ENCODE peak calls at places on chromosomes 7 and 10, in nine cellular contexts. Z, H, V, B, U, P, A, E and Y are unnamed samples.
A peak's percentile ranks its signal among the peaks of the same experiment; 100 is the strongest.

GRCh38 chr10:131929122-131929845 is 28.5 kb downstream of the PPP2R2D start:
- DNase-seq in Z (no peak), H (peak; percentile 27), U (no peak), A (no peak), V (no peak), E (no peak), P (no peak), B (no peak), Y (no peak)

GRCh38 chr7:45147858-45148652 is 9.5 kb upstream of the RAMP3 start:
- DNase-seq in E (no peak), H (no peak), U (peak; percentile 11), A (no peak), B (peak; percentile 41), P (no peak), V (no peak), Z (no peak), Y (no peak)

GRCh38 chr10:65793738-65794425 is 1132.0 kb upstream of the LRRTM3 start:
- DNase-seq in U (peak; percentile 1), A (no peak), H (no peak), B (no peak), E (no peak), P (no peak), Z (no peak), V (no peak), Y (no peak)

GRCh38 chr7:35038340-35038738 is 1.1 kb upstream of the DPY19L1 start:
- DNase-seq in U (no peak), V (no peak), A (no peak), H (no peak), P (no peak), B (no peak), Z (no peak), E (no peak), Y (no peak)

GRCh38 chr7:45596665-45597095 is 22.5 kb downstream of the ADCY1 start:
- DNase-seq in B (peak; percentile 17), H (peak; percentile 1), V (no peak), E (no peak), A (no peak), U (no peak), P (no peak), Z (no peak), Y (no peak)

GRCh38 chr10:61397175-61397986 is 55.8 kb downstream of the TMEM26 start:
- DNase-seq in Z (peak; percentile 70), H (no peak), U (peak; percentile 66), B (no peak), A (no peak), V (no peak), E (no peak), P (no peak), Y (no peak)

GRCh38 chr7:22361795-22362194 is 4.8 kb upstream of the RAPGEF5 start:
- DNase-seq in U (no peak), Z (no peak), P (no peak), A (no peak), B (no peak), E (no peak), H (no peak), V (no peak), Y (no peak)

GRCh38 chr10:47406870-47407648 is 23.0 kb upstream of the ZNF488 start:
- DNase-seq in E (no peak), U (peak; percentile 46), H (no peak), Z (peak; percentile 76), A (peak; percentile 13), P (no peak), B (no peak), V (no peak), Y (no peak)

GRCh38 chr7:37007319-37007718 is 283.0 kb upstream of the AOAH start:
- DNase-seq in V (no peak), A (no peak), U (no peak), H (no peak), Z (no peak), B (no peak), P (no peak), E (no peak), Y (no peak)

GRCh38 chr7:50312176-50312575 is 7.7 kb downstream of the IKZF1 start:
- DNase-seq in V (no peak), B (no peak), Z (no peak), P (no peak), A (no peak), H (no peak), U (no peak), E (no peak), Y (no peak)

GRCh38 chr7:117015258-117016184 is 62.2 kb downstream of the ST7 start:
- DNase-seq in E (no peak), A (no peak), P (no peak), H (no peak), V (no peak), U (no peak), B (no peak), Z (no peak), Y (no peak)
- TF ChIP-seq CTCF in E (no peak), A (no peak), P (no peak), H (no peak), V (no peak), U (no peak), B (no peak), Z (no peak), Y (no peak)

DNA sequence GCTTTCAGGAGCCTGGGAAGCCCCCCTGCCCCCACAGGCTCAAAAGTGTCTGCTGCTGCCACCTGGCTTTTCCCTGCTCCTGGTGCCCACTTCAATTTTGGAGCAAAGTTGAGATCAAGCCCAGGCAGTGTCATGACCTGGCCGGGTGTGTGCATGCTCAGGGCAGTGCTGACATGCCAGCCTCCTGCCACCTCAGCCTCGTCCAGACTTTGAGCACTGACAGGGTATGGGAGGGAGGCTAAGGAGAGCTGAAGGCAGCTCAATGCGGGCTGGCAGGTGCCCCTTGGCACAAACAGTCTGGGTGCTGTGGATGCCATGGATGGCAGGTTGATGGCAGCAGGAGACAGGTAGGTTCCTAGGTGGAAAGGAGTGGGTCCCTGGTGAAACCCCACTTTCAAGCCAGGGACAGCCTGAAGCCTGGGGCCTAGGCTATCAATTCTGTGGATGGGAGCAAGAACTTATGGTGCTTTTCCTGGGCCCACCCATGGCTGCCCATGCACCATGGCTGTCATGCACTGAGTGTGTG is 12.3 kb upstream of the ECHDC3 start:
- DNase-seq in E (no peak), B (no peak), H (no peak), V (no peak), U (no peak), P (no peak), A (no peak), Z (no peak), Y (no peak)
- TF ChIP-seq CTCF in E (no peak), B (no peak), H (no peak), V (no peak), U (no peak), P (no peak), A (no peak), Z (no peak), Y (no peak)

DNA sequence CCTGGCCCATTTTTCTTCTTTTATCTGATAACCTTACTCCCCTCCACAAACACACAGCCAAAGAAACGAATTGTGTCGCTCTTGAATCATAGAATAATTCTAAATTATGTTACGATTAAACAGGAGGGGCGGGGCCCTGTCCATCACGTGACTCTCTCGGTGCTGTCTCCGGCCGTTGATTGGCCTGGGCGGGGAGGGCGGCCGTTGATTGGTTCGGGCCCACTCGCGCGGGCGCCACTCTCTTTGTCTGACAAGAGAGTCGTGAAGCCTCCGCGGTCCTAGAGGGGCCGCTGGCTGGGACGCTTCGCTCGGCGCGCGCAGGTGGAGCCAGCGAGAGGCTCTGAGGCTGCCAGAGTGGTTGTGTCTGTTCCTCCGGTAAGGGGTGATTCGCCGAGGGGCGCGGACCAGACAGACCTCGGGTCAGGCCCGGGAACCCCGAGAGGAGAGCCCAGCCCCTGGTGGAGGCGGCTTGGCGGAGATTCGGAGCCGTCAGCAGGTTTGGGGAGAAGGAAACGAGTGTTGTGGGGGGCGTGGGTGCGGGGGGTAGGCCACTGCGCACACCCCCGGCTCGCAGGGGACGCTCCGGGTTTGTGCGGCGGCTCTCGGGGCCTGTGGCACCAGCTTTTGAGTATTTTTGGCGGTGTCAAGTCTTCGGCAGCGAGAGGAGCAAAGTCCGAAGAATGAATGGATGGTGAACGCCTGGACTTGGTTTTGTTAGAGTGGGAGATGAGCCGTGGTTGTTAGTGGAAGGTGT is at the start of gene ZNF789:
- DNase-seq in V (peak; percentile 86), P (peak; percentile 97), Z (peak; percentile 94), H (peak; percentile 98), U (peak; percentile 97), B (peak; percentile 98), A (peak; percentile 81), E (peak; percentile 98), Y (peak; percentile 97)
- TF ChIP-seq CTCF in V (no peak), P (no peak), Z (no peak), H (no peak), U (peak; percentile 5), B (no peak), A (no peak), E (no peak), Y (no peak)

DNA sequence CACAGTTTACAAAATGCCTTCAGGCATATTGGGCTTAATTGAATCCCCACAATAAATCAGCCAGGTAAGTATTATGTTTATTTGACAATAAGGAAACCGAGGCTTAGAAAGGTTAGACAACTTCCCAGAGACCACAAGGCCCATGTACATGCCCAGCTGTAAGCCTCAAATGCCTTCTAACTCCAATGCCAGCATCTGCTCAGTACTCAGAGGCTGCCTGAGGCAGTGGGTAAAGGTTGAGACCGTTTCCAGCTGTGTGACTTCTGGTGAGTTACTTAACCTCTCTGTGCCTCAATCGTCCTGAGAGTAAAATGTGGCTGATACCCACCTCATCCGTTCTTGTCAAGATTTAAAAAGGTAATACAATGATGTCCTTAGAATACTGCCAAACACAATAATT is 3.7 kb downstream of the HIP1 start:
- DNase-seq in H (no peak), P (no peak), V (no peak), A (no peak), Z (no peak), E (no peak), U (no peak), B (no peak), Y (no peak)
- TF ChIP-seq CTCF in H (no peak), P (no peak), V (no peak), A (no peak), Z (no peak), E (no peak), U (no peak), B (no peak), Y (no peak)